ENCODE peak calls at places on chromosome 4, in six cellular contexts. One of them, this sample, is unnamed. For H3K36me3, the result is how much of the 10 kb centered on the place peaks cover.

GRCh38 chr4:37793562-37793961 is 32.9 kb upstream of the PGM2 start:
- DNase-seq in breast epithelium: no peak
- DNase-seq in esophagus squamous epithelium: no peak
- DNase-seq in suprapubic skin: no peak
- DNase-seq in adrenal gland: no peak
- DNase-seq in stomach: no peak
- DNase-seq in this sample: no peak

GRCh38 chr4:144720491-144720890 is 74.5 kb downstream of the HHIP start:
- DNase-seq in suprapubic skin: no peak
- DNase-seq in esophagus squamous epithelium: no peak
- DNase-seq in breast epithelium: no peak
- DNase-seq in stomach: no peak
- DNase-seq in adrenal gland: no peak
- DNase-seq in this sample: no peak

GRCh38 chr4:110049951-110050925 is 137.6 kb downstream of the EGF start:
- DNase-seq in suprapubic skin: no peak
- DNase-seq in stomach: peak
- DNase-seq in breast epithelium: no peak
- DNase-seq in adrenal gland: peak
- DNase-seq in esophagus squamous epithelium: no peak
- DNase-seq in this sample: no peak

GRCh38 chr4:38857354-38858096 is 908 bp upstream of the TLR6 start:
- DNase-seq in esophagus squamous epithelium: peak
- DNase-seq in breast epithelium: peak
- DNase-seq in suprapubic skin: no peak
- DNase-seq in stomach: no peak
- DNase-seq in adrenal gland: peak
- DNase-seq in this sample: no peak

GRCh38 chr4:70868778-70869177 is 29.1 kb upstream of the GRSF1 start:
- DNase-seq in adrenal gland: no peak
- DNase-seq in stomach: no peak
- DNase-seq in suprapubic skin: no peak
- DNase-seq in esophagus squamous epithelium: no peak
- DNase-seq in breast epithelium: no peak
- DNase-seq in this sample: no peak

GRCh38 chr4:3485011-3485881 is 22.1 kb downstream of the DOK7 start:
- DNase-seq in adrenal gland: no peak
- DNase-seq in esophagus squamous epithelium: no peak
- DNase-seq in stomach: no peak
- DNase-seq in breast epithelium: no peak
- DNase-seq in suprapubic skin: no peak
- DNase-seq in this sample: no peak

GRCh38 chr4:74544655-74545361 is 99.9 kb downstream of the AREG start:
- DNase-seq in breast epithelium: no peak
- DNase-seq in adrenal gland: no peak
- DNase-seq in esophagus squamous epithelium: no peak
- DNase-seq in stomach: no peak
- DNase-seq in suprapubic skin: no peak
- DNase-seq in this sample: no peak

GRCh38 chr4:77579406-77580076 is 26.1 kb upstream of the CXCL13 start:
- DNase-seq in adrenal gland: no peak
- DNase-seq in esophagus squamous epithelium: no peak
- DNase-seq in stomach: no peak
- DNase-seq in suprapubic skin: no peak
- DNase-seq in breast epithelium: no peak
- DNase-seq in this sample: no peak

GRCh38 chr4:152014280-152014679 is 253.5 kb upstream of the GATB start:
- DNase-seq in stomach: no peak
- DNase-seq in suprapubic skin: no peak
- DNase-seq in breast epithelium: no peak
- DNase-seq in esophagus squamous epithelium: no peak
- DNase-seq in adrenal gland: no peak
- DNase-seq in this sample: no peak

GRCh38 chr4:6734165-6734786 is 18.3 kb downstream of the BLOC1S4 start:
- DNase-seq in stomach: no peak
- DNase-seq in adrenal gland: peak
- DNase-seq in breast epithelium: no peak
- DNase-seq in esophagus squamous epithelium: no peak
- DNase-seq in suprapubic skin: no peak
- DNase-seq in this sample: no peak

GRCh38 chr4:139299536-139299935 is 1.8 kb upstream of the NAA15 start:
- DNase-seq in stomach: no peak
- DNase-seq in breast epithelium: no peak
- DNase-seq in adrenal gland: no peak
- DNase-seq in suprapubic skin: no peak
- DNase-seq in esophagus squamous epithelium: no peak
- DNase-seq in this sample: no peak

GRCh38 chr4:139297001-139297410 is 4.3 kb upstream of the NAA15 start:
- DNase-seq in suprapubic skin: no peak
- DNase-seq in esophagus squamous epithelium: no peak
- DNase-seq in stomach: no peak
- DNase-seq in breast epithelium: no peak
- DNase-seq in adrenal gland: no peak
- DNase-seq in this sample: peak

GRCh38 chr4:139300431-139301142 is 718 bp upstream of the NAA15 start:
- DNase-seq in esophagus squamous epithelium: no peak
- DNase-seq in adrenal gland: no peak
- DNase-seq in stomach: no peak
- DNase-seq in breast epithelium: no peak
- DNase-seq in suprapubic skin: no peak
- DNase-seq in this sample: no peak

GRCh38 chr4:139301143-139301820 is at the start of gene NAA15:
- DNase-seq in stomach: peak
- DNase-seq in breast epithelium: peak
- DNase-seq in esophagus squamous epithelium: peak
- DNase-seq in adrenal gland: peak
- DNase-seq in suprapubic skin: peak
- DNase-seq in this sample: peak

GRCh38 chr4:139295317-139296299 is 5.7 kb upstream of the NAA15 start:
- DNase-seq in esophagus squamous epithelium: peak
- DNase-seq in breast epithelium: peak
- DNase-seq in adrenal gland: peak
- DNase-seq in stomach: peak
- DNase-seq in suprapubic skin: peak
- DNase-seq in this sample: peak
- TF ChIP-seq POLR2A in esophagus squamous epithelium: no peak
- TF ChIP-seq POLR2A in breast epithelium: no peak
- TF ChIP-seq POLR2A in adrenal gland: peak
- TF ChIP-seq POLR2A in stomach: no peak
- TF ChIP-seq POLR2A in suprapubic skin: no peak
- TF ChIP-seq POLR2A in this sample: peak

DNA sequence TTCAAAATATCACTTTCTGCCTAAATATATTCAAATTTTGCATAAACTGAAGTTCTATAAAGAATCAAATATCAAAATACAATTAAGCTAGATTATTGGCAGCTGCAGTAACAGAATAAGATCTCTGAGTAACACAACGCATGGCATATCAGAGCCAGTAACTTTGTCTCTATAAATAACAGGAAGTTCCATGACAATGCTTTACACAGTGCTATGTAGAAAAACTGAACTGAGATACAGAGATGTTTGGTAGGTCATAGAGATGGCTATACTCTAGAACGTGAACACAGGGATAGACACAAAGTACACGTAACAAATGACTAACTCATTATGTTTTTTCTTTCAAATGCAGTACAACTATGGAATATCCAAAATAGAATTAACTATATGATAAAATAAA is 18.2 kb downstream of the UBE2D3 start:
- DNase-seq in esophagus squamous epithelium: no peak
- DNase-seq in suprapubic skin: no peak
- DNase-seq in breast epithelium: no peak
- DNase-seq in stomach: no peak
- DNase-seq in adrenal gland: no peak
- DNase-seq in this sample: no peak
- H3K36me3 ChIP-seq in esophagus squamous epithelium: under half
- H3K36me3 ChIP-seq in suprapubic skin: under half
- H3K36me3 ChIP-seq in breast epithelium: under half
- H3K36me3 ChIP-seq in stomach: half or more
- H3K36me3 ChIP-seq in adrenal gland: under half
- H3K36me3 ChIP-seq in this sample: under half

GRCh38 chr4:153346031-153346430 is 1.5 kb downstream of the MND1 start:
- DNase-seq in adrenal gland: no peak
- DNase-seq in suprapubic skin: no peak
- DNase-seq in esophagus squamous epithelium: no peak
- DNase-seq in stomach: no peak
- DNase-seq in breast epithelium: no peak
- DNase-seq in this sample: no peak

GRCh38 chr4:153344131-153345010 is at the start of gene MND1:
- DNase-seq in stomach: peak
- DNase-seq in adrenal gland: peak
- DNase-seq in breast epithelium: peak
- DNase-seq in esophagus squamous epithelium: peak
- DNase-seq in suprapubic skin: peak
- DNase-seq in this sample: peak

GRCh38 chr4:153347117-153347516 is 2.6 kb downstream of the MND1 start:
- DNase-seq in stomach: no peak
- DNase-seq in breast epithelium: no peak
- DNase-seq in suprapubic skin: no peak
- DNase-seq in adrenal gland: no peak
- DNase-seq in esophagus squamous epithelium: no peak
- DNase-seq in this sample: no peak

GRCh38 chr4:153346563-153346962 is 2.1 kb downstream of the MND1 start:
- DNase-seq in adrenal gland: no peak
- DNase-seq in esophagus squamous epithelium: no peak
- DNase-seq in breast epithelium: no peak
- DNase-seq in suprapubic skin: no peak
- DNase-seq in stomach: no peak
- DNase-seq in this sample: no peak

DNA sequence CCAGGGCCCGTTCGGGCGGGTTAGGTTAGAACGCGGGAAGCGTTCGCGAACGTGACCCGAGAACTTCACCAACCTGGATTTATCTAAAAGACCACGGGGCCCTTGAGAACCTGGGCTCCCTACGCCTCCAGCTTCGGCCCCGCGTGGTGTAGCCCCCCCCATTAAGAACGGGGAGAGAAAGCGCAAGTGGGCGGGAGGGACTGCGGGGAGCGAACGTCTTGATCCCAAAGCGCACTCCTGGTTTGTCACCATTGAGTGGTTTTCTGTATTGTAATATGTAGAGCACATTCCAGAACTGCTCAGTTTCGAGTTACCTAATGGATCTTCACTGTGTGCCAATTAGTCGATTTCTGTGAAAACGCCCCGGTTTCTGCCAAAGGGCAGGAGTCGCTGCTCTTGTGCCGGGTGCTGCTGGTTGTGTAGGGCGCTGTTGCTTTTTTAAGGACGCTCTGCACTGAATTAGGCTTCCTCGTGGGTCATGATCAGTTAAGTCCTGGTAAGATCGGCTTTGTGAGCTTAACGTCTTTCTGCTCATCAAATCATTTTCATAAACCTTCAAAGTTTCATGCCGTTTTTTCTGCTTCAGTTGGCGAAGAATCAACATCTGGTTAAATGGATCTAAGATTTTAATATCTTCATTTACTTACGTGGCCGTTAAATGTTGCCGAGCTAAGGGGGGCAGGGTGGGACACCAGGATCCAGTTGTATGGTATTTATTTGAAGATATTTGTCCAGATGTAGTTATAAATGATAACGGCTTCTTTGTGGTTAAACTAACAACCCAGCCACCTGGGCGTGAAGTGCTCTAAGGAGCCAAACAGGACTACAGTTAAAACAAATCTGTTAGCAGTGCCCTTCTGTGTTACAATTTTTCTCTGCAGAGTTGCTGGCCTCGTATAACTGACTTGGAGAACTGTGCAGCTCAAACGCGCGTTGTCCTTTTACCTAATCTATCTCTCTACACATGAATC is 808 bp downstream of the MND1 start:
- DNase-seq in breast epithelium: no peak
- DNase-seq in adrenal gland: peak
- DNase-seq in esophagus squamous epithelium: no peak
- DNase-seq in stomach: no peak
- DNase-seq in suprapubic skin: no peak
- DNase-seq in this sample: no peak
- TF ChIP-seq CTCF in breast epithelium: no peak
- TF ChIP-seq CTCF in adrenal gland: no peak
- TF ChIP-seq CTCF in esophagus squamous epithelium: no peak
- TF ChIP-seq CTCF in stomach: no peak
- TF ChIP-seq CTCF in suprapubic skin: no peak
- TF ChIP-seq CTCF in this sample: no peak

GRCh38 chr4:10741961-10742699 is 57.6 kb upstream of the CLNK start:
- DNase-seq in suprapubic skin: no peak
- DNase-seq in esophagus squamous epithelium: no peak
- DNase-seq in adrenal gland: no peak
- DNase-seq in stomach: no peak
- DNase-seq in breast epithelium: no peak
- DNase-seq in this sample: no peak

GRCh38 chr4:10747186-10747585 is 62.6 kb upstream of the CLNK start:
- DNase-seq in esophagus squamous epithelium: no peak
- DNase-seq in stomach: no peak
- DNase-seq in breast epithelium: no peak
- DNase-seq in suprapubic skin: no peak
- DNase-seq in adrenal gland: no peak
- DNase-seq in this sample: no peak

GRCh38 chr4:10750714-10751113 is 66.1 kb upstream of the CLNK start:
- DNase-seq in breast epithelium: no peak
- DNase-seq in adrenal gland: no peak
- DNase-seq in suprapubic skin: no peak
- DNase-seq in stomach: no peak
- DNase-seq in esophagus squamous epithelium: no peak
- DNase-seq in this sample: no peak

GRCh38 chr4:10743357-10743756 is 58.8 kb upstream of the CLNK start:
- DNase-seq in stomach: no peak
- DNase-seq in breast epithelium: no peak
- DNase-seq in esophagus squamous epithelium: no peak
- DNase-seq in suprapubic skin: no peak
- DNase-seq in adrenal gland: no peak
- DNase-seq in this sample: no peak

DNA sequence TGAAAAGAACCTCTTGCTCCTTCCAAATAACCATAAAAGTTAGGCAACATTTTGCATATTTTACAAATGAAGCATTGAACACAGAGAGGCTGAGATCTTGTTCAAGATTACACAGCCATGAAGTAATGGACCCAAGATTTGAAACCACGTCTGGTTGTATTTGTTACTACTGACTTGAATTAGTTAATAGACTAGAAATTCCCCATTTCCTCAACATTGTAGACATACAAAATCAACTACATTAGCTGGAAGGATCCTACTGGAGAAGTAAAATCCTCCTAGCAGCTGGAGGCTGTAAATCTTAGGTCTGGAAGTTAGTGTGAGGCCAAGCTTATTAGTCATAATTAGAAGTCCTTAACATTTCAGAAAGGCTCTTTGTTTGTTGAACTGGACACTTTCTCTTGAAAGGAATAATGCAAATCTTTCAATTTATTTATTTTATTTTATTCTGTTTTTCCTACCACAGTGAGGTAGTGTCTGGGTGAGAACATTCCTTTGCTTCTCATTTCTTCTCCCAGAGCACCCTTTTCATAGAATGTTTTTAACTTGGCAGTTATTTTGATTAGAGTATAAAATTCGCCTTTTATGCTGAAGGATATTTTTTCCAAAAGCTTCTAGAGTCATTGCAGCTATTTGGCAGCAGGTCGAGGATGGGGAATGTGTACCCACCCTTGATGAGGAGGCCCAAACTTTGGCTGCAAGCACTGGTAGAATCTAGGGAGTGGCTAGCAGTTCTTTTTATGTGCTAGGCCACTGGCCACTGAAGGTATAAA is 62.0 kb upstream of the CLNK start:
- DNase-seq in esophagus squamous epithelium: no peak
- DNase-seq in stomach: no peak
- DNase-seq in suprapubic skin: no peak
- DNase-seq in adrenal gland: no peak
- DNase-seq in breast epithelium: no peak
- DNase-seq in this sample: no peak
- TF ChIP-seq POLR2A in esophagus squamous epithelium: no peak
- TF ChIP-seq POLR2A in stomach: no peak
- TF ChIP-seq POLR2A in suprapubic skin: no peak
- TF ChIP-seq POLR2A in adrenal gland: no peak
- TF ChIP-seq POLR2A in breast epithelium: no peak
- TF ChIP-seq POLR2A in this sample: no peak

This sample was measured in gastrocnemius medialis.